ENCODE peak calls at places on chromosome 4, in nine cellular contexts. One of them, this sample, is unnamed.

GRCh38 chr4:122827899-122828601 is 1.4 kb downstream of the FGF2 start:
- DNase-seq in activated CD4-positive, alpha-beta T cell treated with anti-CD3 and anti-CD28 coated beads for 1 hour: no peak
- DNase-seq in spleen: no peak
- DNase-seq in mesendoderm: peak
- DNase-seq in HFFc6: no peak
- DNase-seq in T-helper 1 cell: no peak
- DNase-seq in NCI-H345: peak
- DNase-seq in stimulated activated CD8-positive, alpha-beta memory T cell treated with anti-CD3 and anti-CD28 coated beads, Interleukin-4, amount 100 ng/mL, for 24 hours: no peak
- DNase-seq in hippocampal formation: no peak
- DNase-seq in this sample: peak

GRCh38 chr4:174763454-174764104 is 65.5 kb downstream of the GLRA3 start:
- DNase-seq in stimulated activated CD8-positive, alpha-beta memory T cell treated with anti-CD3 and anti-CD28 coated beads, Interleukin-4, amount 100 ng/mL, for 24 hours: no peak
- DNase-seq in spleen: no peak
- DNase-seq in mesendoderm: no peak
- DNase-seq in hippocampal formation: no peak
- DNase-seq in T-helper 1 cell: no peak
- DNase-seq in HFFc6: no peak
- DNase-seq in NCI-H345: no peak
- DNase-seq in activated CD4-positive, alpha-beta T cell treated with anti-CD3 and anti-CD28 coated beads for 1 hour: no peak
- DNase-seq in this sample: no peak

GRCh38 chr4:187666634-187667033 is 328.9 kb upstream of the ZFP42 start:
- DNase-seq in T-helper 1 cell: no peak
- DNase-seq in mesendoderm: no peak
- DNase-seq in stimulated activated CD8-positive, alpha-beta memory T cell treated with anti-CD3 and anti-CD28 coated beads, Interleukin-4, amount 100 ng/mL, for 24 hours: no peak
- DNase-seq in HFFc6: no peak
- DNase-seq in activated CD4-positive, alpha-beta T cell treated with anti-CD3 and anti-CD28 coated beads for 1 hour: no peak
- DNase-seq in NCI-H345: no peak
- DNase-seq in spleen: no peak
- DNase-seq in hippocampal formation: no peak
- DNase-seq in this sample: no peak

GRCh38 chr4:1715002-1715761 is 3.1 kb upstream of the SLBP start:
- DNase-seq in stimulated activated CD8-positive, alpha-beta memory T cell treated with anti-CD3 and anti-CD28 coated beads, Interleukin-4, amount 100 ng/mL, for 24 hours: no peak
- DNase-seq in T-helper 1 cell: no peak
- DNase-seq in hippocampal formation: no peak
- DNase-seq in HFFc6: no peak
- DNase-seq in spleen: peak
- DNase-seq in NCI-H345: no peak
- DNase-seq in activated CD4-positive, alpha-beta T cell treated with anti-CD3 and anti-CD28 coated beads for 1 hour: no peak
- DNase-seq in mesendoderm: no peak
- DNase-seq in this sample: no peak

GRCh38 chr4:2817701-2818350 is 24.9 kb downstream of the SH3BP2 start:
- DNase-seq in NCI-H345: peak
- DNase-seq in spleen: peak
- DNase-seq in mesendoderm: peak
- DNase-seq in activated CD4-positive, alpha-beta T cell treated with anti-CD3 and anti-CD28 coated beads for 1 hour: no peak
- DNase-seq in HFFc6: no peak
- DNase-seq in T-helper 1 cell: no peak
- DNase-seq in hippocampal formation: no peak
- DNase-seq in stimulated activated CD8-positive, alpha-beta memory T cell treated with anti-CD3 and anti-CD28 coated beads, Interleukin-4, amount 100 ng/mL, for 24 hours: no peak
- DNase-seq in this sample: peak

GRCh38 chr4:23382880-23383279 is 507.0 kb downstream of the PPARGC1A start:
- DNase-seq in activated CD4-positive, alpha-beta T cell treated with anti-CD3 and anti-CD28 coated beads for 1 hour: no peak
- DNase-seq in NCI-H345: no peak
- DNase-seq in stimulated activated CD8-positive, alpha-beta memory T cell treated with anti-CD3 and anti-CD28 coated beads, Interleukin-4, amount 100 ng/mL, for 24 hours: no peak
- DNase-seq in spleen: no peak
- DNase-seq in T-helper 1 cell: no peak
- DNase-seq in hippocampal formation: no peak
- DNase-seq in mesendoderm: peak
- DNase-seq in HFFc6: no peak
- DNase-seq in this sample: no peak

GRCh38 chr4:186330368-186330767 is 64.4 kb downstream of the F11 start:
- DNase-seq in HFFc6: no peak
- DNase-seq in T-helper 1 cell: no peak
- DNase-seq in activated CD4-positive, alpha-beta T cell treated with anti-CD3 and anti-CD28 coated beads for 1 hour: no peak
- DNase-seq in spleen: no peak
- DNase-seq in NCI-H345: no peak
- DNase-seq in mesendoderm: no peak
- DNase-seq in stimulated activated CD8-positive, alpha-beta memory T cell treated with anti-CD3 and anti-CD28 coated beads, Interleukin-4, amount 100 ng/mL, for 24 hours: no peak
- DNase-seq in hippocampal formation: no peak
- DNase-seq in this sample: no peak

GRCh38 chr4:157819693-157820464 is 352.9 kb downstream of the GASK1B start:
- DNase-seq in NCI-H345: peak
- DNase-seq in T-helper 1 cell: no peak
- DNase-seq in spleen: no peak
- DNase-seq in HFFc6: no peak
- DNase-seq in stimulated activated CD8-positive, alpha-beta memory T cell treated with anti-CD3 and anti-CD28 coated beads, Interleukin-4, amount 100 ng/mL, for 24 hours: no peak
- DNase-seq in activated CD4-positive, alpha-beta T cell treated with anti-CD3 and anti-CD28 coated beads for 1 hour: no peak
- DNase-seq in hippocampal formation: no peak
- DNase-seq in mesendoderm: no peak
- DNase-seq in this sample: no peak

GRCh38 chr4:19266566-19266965 is 985.1 kb upstream of the SLIT2 start:
- DNase-seq in NCI-H345: no peak
- DNase-seq in stimulated activated CD8-positive, alpha-beta memory T cell treated with anti-CD3 and anti-CD28 coated beads, Interleukin-4, amount 100 ng/mL, for 24 hours: no peak
- DNase-seq in HFFc6: no peak
- DNase-seq in mesendoderm: peak
- DNase-seq in activated CD4-positive, alpha-beta T cell treated with anti-CD3 and anti-CD28 coated beads for 1 hour: no peak
- DNase-seq in spleen: no peak
- DNase-seq in hippocampal formation: no peak
- DNase-seq in T-helper 1 cell: no peak
- DNase-seq in this sample: no peak

GRCh38 chr4:110636677-110637407 is 14.0 kb upstream of the PITX2 start:
- DNase-seq in stimulated activated CD8-positive, alpha-beta memory T cell treated with anti-CD3 and anti-CD28 coated beads, Interleukin-4, amount 100 ng/mL, for 24 hours: no peak
- DNase-seq in HFFc6: peak
- DNase-seq in mesendoderm: peak
- DNase-seq in spleen: no peak
- DNase-seq in hippocampal formation: no peak
- DNase-seq in NCI-H345: peak
- DNase-seq in activated CD4-positive, alpha-beta T cell treated with anti-CD3 and anti-CD28 coated beads for 1 hour: no peak
- DNase-seq in T-helper 1 cell: no peak
- DNase-seq in this sample: no peak

GRCh38 chr4:6134612-6135220 is 65.6 kb downstream of the JAKMIP1 start:
- DNase-seq in stimulated activated CD8-positive, alpha-beta memory T cell treated with anti-CD3 and anti-CD28 coated beads, Interleukin-4, amount 100 ng/mL, for 24 hours: peak
- DNase-seq in NCI-H345: no peak
- DNase-seq in activated CD4-positive, alpha-beta T cell treated with anti-CD3 and anti-CD28 coated beads for 1 hour: no peak
- DNase-seq in hippocampal formation: no peak
- DNase-seq in HFFc6: no peak
- DNase-seq in T-helper 1 cell: no peak
- DNase-seq in mesendoderm: peak
- DNase-seq in spleen: peak
- DNase-seq in this sample: peak

GRCh38 chr4:79865253-79865652 is 207.8 kb downstream of the ANTXR2 start:
- DNase-seq in T-helper 1 cell: no peak
- DNase-seq in NCI-H345: no peak
- DNase-seq in HFFc6: peak
- DNase-seq in stimulated activated CD8-positive, alpha-beta memory T cell treated with anti-CD3 and anti-CD28 coated beads, Interleukin-4, amount 100 ng/mL, for 24 hours: no peak
- DNase-seq in activated CD4-positive, alpha-beta T cell treated with anti-CD3 and anti-CD28 coated beads for 1 hour: no peak
- DNase-seq in hippocampal formation: no peak
- DNase-seq in spleen: no peak
- DNase-seq in mesendoderm: peak
- DNase-seq in this sample: no peak

GRCh38 chr4:28233758-28234157 is 1373.1 kb downstream of the STIM2 start:
- DNase-seq in stimulated activated CD8-positive, alpha-beta memory T cell treated with anti-CD3 and anti-CD28 coated beads, Interleukin-4, amount 100 ng/mL, for 24 hours: no peak
- DNase-seq in NCI-H345: no peak
- DNase-seq in spleen: no peak
- DNase-seq in mesendoderm: no peak
- DNase-seq in activated CD4-positive, alpha-beta T cell treated with anti-CD3 and anti-CD28 coated beads for 1 hour: no peak
- DNase-seq in HFFc6: no peak
- DNase-seq in T-helper 1 cell: no peak
- DNase-seq in hippocampal formation: no peak
- DNase-seq in this sample: no peak

GRCh38 chr4:185039508-185040273 is 21.4 kb downstream of the HELT start:
- DNase-seq in spleen: no peak
- DNase-seq in HFFc6: peak
- DNase-seq in NCI-H345: peak
- DNase-seq in stimulated activated CD8-positive, alpha-beta memory T cell treated with anti-CD3 and anti-CD28 coated beads, Interleukin-4, amount 100 ng/mL, for 24 hours: no peak
- DNase-seq in hippocampal formation: peak
- DNase-seq in mesendoderm: peak
- DNase-seq in activated CD4-positive, alpha-beta T cell treated with anti-CD3 and anti-CD28 coated beads for 1 hour: no peak
- DNase-seq in T-helper 1 cell: no peak
- DNase-seq in this sample: peak

GRCh38 chr4:119746951-119747350 is 118.3 kb upstream of the PDE5A start:
- DNase-seq in T-helper 1 cell: no peak
- DNase-seq in activated CD4-positive, alpha-beta T cell treated with anti-CD3 and anti-CD28 coated beads for 1 hour: no peak
- DNase-seq in HFFc6: no peak
- DNase-seq in mesendoderm: no peak
- DNase-seq in hippocampal formation: no peak
- DNase-seq in stimulated activated CD8-positive, alpha-beta memory T cell treated with anti-CD3 and anti-CD28 coated beads, Interleukin-4, amount 100 ng/mL, for 24 hours: no peak
- DNase-seq in NCI-H345: no peak
- DNase-seq in spleen: no peak
- DNase-seq in this sample: no peak

GRCh38 chr4:128600410-128600809 is 209.1 kb upstream of the JADE1 start:
- DNase-seq in hippocampal formation: peak
- DNase-seq in activated CD4-positive, alpha-beta T cell treated with anti-CD3 and anti-CD28 coated beads for 1 hour: no peak
- DNase-seq in NCI-H345: no peak
- DNase-seq in spleen: no peak
- DNase-seq in T-helper 1 cell: no peak
- DNase-seq in HFFc6: no peak
- DNase-seq in mesendoderm: peak
- DNase-seq in stimulated activated CD8-positive, alpha-beta memory T cell treated with anti-CD3 and anti-CD28 coated beads, Interleukin-4, amount 100 ng/mL, for 24 hours: no peak
- DNase-seq in this sample: no peak

GRCh38 chr4:143559757-143560147 is 46.2 kb downstream of the SMARCA5 start:
- DNase-seq in mesendoderm: no peak
- DNase-seq in NCI-H345: peak
- DNase-seq in spleen: peak
- DNase-seq in activated CD4-positive, alpha-beta T cell treated with anti-CD3 and anti-CD28 coated beads for 1 hour: peak
- DNase-seq in HFFc6: no peak
- DNase-seq in T-helper 1 cell: no peak
- DNase-seq in stimulated activated CD8-positive, alpha-beta memory T cell treated with anti-CD3 and anti-CD28 coated beads, Interleukin-4, amount 100 ng/mL, for 24 hours: no peak
- DNase-seq in hippocampal formation: no peak
- DNase-seq in this sample: no peak

GRCh38 chr4:9921326-9921725 is 100.0 kb downstream of the SLC2A9 start:
- DNase-seq in NCI-H345: no peak
- DNase-seq in activated CD4-positive, alpha-beta T cell treated with anti-CD3 and anti-CD28 coated beads for 1 hour: no peak
- DNase-seq in HFFc6: no peak
- DNase-seq in mesendoderm: peak
- DNase-seq in hippocampal formation: no peak
- DNase-seq in stimulated activated CD8-positive, alpha-beta memory T cell treated with anti-CD3 and anti-CD28 coated beads, Interleukin-4, amount 100 ng/mL, for 24 hours: no peak
- DNase-seq in T-helper 1 cell: no peak
- DNase-seq in spleen: no peak
- DNase-seq in this sample: no peak

GRCh38 chr4:52376107-52376704 is 282.9 kb downstream of the USP46 start:
- DNase-seq in T-helper 1 cell: no peak
- DNase-seq in mesendoderm: peak
- DNase-seq in spleen: no peak
- DNase-seq in NCI-H345: peak
- DNase-seq in stimulated activated CD8-positive, alpha-beta memory T cell treated with anti-CD3 and anti-CD28 coated beads, Interleukin-4, amount 100 ng/mL, for 24 hours: no peak
- DNase-seq in hippocampal formation: peak
- DNase-seq in HFFc6: peak
- DNase-seq in activated CD4-positive, alpha-beta T cell treated with anti-CD3 and anti-CD28 coated beads for 1 hour: no peak
- DNase-seq in this sample: no peak

GRCh38 chr4:40241936-40242590 is 45.2 kb downstream of the RHOH start:
- DNase-seq in T-helper 1 cell: peak
- DNase-seq in spleen: no peak
- DNase-seq in HFFc6: no peak
- DNase-seq in hippocampal formation: no peak
- DNase-seq in activated CD4-positive, alpha-beta T cell treated with anti-CD3 and anti-CD28 coated beads for 1 hour: no peak
- DNase-seq in NCI-H345: no peak
- DNase-seq in mesendoderm: no peak
- DNase-seq in stimulated activated CD8-positive, alpha-beta memory T cell treated with anti-CD3 and anti-CD28 coated beads, Interleukin-4, amount 100 ng/mL, for 24 hours: no peak
- DNase-seq in this sample: no peak

GRCh38 chr4:6175426-6175825 is 24.9 kb downstream of the JAKMIP1 start:
- DNase-seq in stimulated activated CD8-positive, alpha-beta memory T cell treated with anti-CD3 and anti-CD28 coated beads, Interleukin-4, amount 100 ng/mL, for 24 hours: no peak
- DNase-seq in HFFc6: no peak
- DNase-seq in T-helper 1 cell: no peak
- DNase-seq in hippocampal formation: no peak
- DNase-seq in mesendoderm: no peak
- DNase-seq in activated CD4-positive, alpha-beta T cell treated with anti-CD3 and anti-CD28 coated beads for 1 hour: no peak
- DNase-seq in spleen: no peak
- DNase-seq in NCI-H345: no peak
- DNase-seq in this sample: no peak

GRCh38 chr4:73661646-73662119 is 41.4 kb upstream of the RASSF6 start:
- DNase-seq in stimulated activated CD8-positive, alpha-beta memory T cell treated with anti-CD3 and anti-CD28 coated beads, Interleukin-4, amount 100 ng/mL, for 24 hours: no peak
- DNase-seq in HFFc6: peak
- DNase-seq in T-helper 1 cell: no peak
- DNase-seq in hippocampal formation: no peak
- DNase-seq in mesendoderm: peak
- DNase-seq in spleen: no peak
- DNase-seq in activated CD4-positive, alpha-beta T cell treated with anti-CD3 and anti-CD28 coated beads for 1 hour: no peak
- DNase-seq in NCI-H345: no peak
- DNase-seq in this sample: no peak

GRCh38 chr4:900073-900472 is 32.0 kb downstream of the GAK start:
- DNase-seq in mesendoderm: no peak
- DNase-seq in hippocampal formation: no peak
- DNase-seq in stimulated activated CD8-positive, alpha-beta memory T cell treated with anti-CD3 and anti-CD28 coated beads, Interleukin-4, amount 100 ng/mL, for 24 hours: no peak
- DNase-seq in T-helper 1 cell: no peak
- DNase-seq in spleen: no peak
- DNase-seq in activated CD4-positive, alpha-beta T cell treated with anti-CD3 and anti-CD28 coated beads for 1 hour: no peak
- DNase-seq in NCI-H345: no peak
- DNase-seq in HFFc6: no peak
- DNase-seq in this sample: no peak

GRCh38 chr4:64617813-64618212 is 208.6 kb upstream of the TECRL start:
- DNase-seq in NCI-H345: peak
- DNase-seq in hippocampal formation: peak
- DNase-seq in mesendoderm: peak
- DNase-seq in spleen: no peak
- DNase-seq in stimulated activated CD8-positive, alpha-beta memory T cell treated with anti-CD3 and anti-CD28 coated beads, Interleukin-4, amount 100 ng/mL, for 24 hours: no peak
- DNase-seq in activated CD4-positive, alpha-beta T cell treated with anti-CD3 and anti-CD28 coated beads for 1 hour: no peak
- DNase-seq in HFFc6: no peak
- DNase-seq in T-helper 1 cell: no peak
- DNase-seq in this sample: no peak